ENCODE peak calls at places on chromosomes 16 and 17, in four cellular contexts. One of them, this sample, is unnamed.

GRCh38 chr17:71527311-71527710 is 593.5 kb upstream of the SOX9 start:
- DNase-seq in GM12891: no peak
- DNase-seq in suprapubic skin: no peak
- DNase-seq in HCT116: no peak
- DNase-seq in this sample: no peak

GRCh38 chr16:69762843-69763556 is 868 bp downstream of the WWP2 start:
- DNase-seq in GM12891: no peak
- DNase-seq in suprapubic skin: no peak
- DNase-seq in HCT116: no peak
- DNase-seq in this sample: no peak

GRCh38 chr17:1487939-1488825 is 4.3 kb downstream of the MYO1C start:
- DNase-seq in HCT116: no peak
- DNase-seq in suprapubic skin: peak
- DNase-seq in GM12891: peak
- DNase-seq in this sample: peak

GRCh38 chr17:28326114-28326513 is 7.1 kb downstream of the TMEM97 start:
- DNase-seq in suprapubic skin: no peak
- DNase-seq in HCT116: no peak
- DNase-seq in GM12891: no peak
- DNase-seq in this sample: no peak

GRCh38 chr17:44122825-44123355 is 551 bp downstream of the HDAC5 start:
- DNase-seq in suprapubic skin: no peak
- DNase-seq in GM12891: peak
- DNase-seq in HCT116: no peak
- DNase-seq in this sample: no peak

GRCh38 chr17:3030096-3030495 is 33.3 kb downstream of the OR1D5 start:
- DNase-seq in suprapubic skin: peak
- DNase-seq in HCT116: no peak
- DNase-seq in GM12891: no peak
- DNase-seq in this sample: peak

GRCh38 chr17:54270499-54270898 is 447.8 kb downstream of the KIF2B start:
- DNase-seq in GM12891: no peak
- DNase-seq in suprapubic skin: no peak
- DNase-seq in HCT116: no peak
- DNase-seq in this sample: no peak

GRCh38 chr17:9768381-9768934 is 22.9 kb downstream of the DHRS7C start:
- DNase-seq in HCT116: peak
- DNase-seq in GM12891: peak
- DNase-seq in suprapubic skin: peak
- DNase-seq in this sample: no peak

GRCh38 chr16:28538733-28539596 is at the start of gene NUPR1:
- DNase-seq in HCT116: no peak
- DNase-seq in GM12891: no peak
- DNase-seq in suprapubic skin: peak
- DNase-seq in this sample: no peak
- TF ChIP-seq POLR2A in HCT116: no peak
- TF ChIP-seq POLR2A in GM12891: no peak
- TF ChIP-seq POLR2A in suprapubic skin: peak
- TF ChIP-seq POLR2A in this sample: no peak

GRCh38 chr16:17312100-17312732 is 158.5 kb downstream of the XYLT1 start:
- DNase-seq in HCT116: peak
- DNase-seq in GM12891: no peak
- DNase-seq in suprapubic skin: no peak
- DNase-seq in this sample: no peak
- TF ChIP-seq POLR2AphosphoS5 in HCT116: peak
- TF ChIP-seq POLR2AphosphoS5 in GM12891: no peak
- TF ChIP-seq POLR2AphosphoS5 in suprapubic skin: no peak
- TF ChIP-seq POLR2AphosphoS5 in this sample: no peak

DNA sequence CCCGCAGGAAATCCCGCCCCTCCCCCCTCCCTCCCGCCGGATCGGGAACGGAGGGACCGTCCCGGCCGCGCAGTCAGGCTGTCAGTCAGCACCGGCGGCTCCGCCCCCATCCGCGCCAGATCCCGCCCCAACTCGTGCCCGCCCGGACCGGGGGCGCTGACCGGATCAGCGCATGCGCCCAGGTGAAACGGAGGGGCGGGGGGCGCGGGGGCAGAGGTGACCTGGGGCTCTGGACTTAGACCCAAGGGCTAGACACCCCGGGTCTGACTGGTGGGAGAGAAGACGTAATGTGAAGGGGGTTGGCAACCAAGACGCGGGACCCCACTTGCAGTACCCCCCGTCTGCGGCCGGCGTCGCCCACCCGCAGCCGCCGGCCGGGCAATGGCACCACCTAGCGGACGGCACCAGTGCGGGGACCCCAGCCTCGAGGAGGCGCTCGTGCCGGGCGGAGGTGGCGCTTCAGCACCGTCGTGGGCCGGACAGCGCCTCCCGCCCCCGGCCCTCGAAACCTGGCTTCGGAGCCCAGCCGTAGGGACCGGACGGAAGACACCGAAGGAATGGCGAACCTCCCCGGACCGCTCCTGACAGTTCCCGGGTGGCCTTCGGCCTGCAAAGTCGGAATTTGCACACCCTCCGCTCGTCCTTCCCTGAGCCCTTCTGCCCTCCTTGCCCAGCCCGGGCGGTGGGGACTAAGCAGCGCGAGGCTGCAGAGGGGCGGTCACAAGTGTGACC is at the start of gene CASKIN2:
- DNase-seq in suprapubic skin: peak
- DNase-seq in HCT116: peak
- DNase-seq in GM12891: peak
- DNase-seq in this sample: peak
- TF ChIP-seq POLR2A in suprapubic skin: no peak
- TF ChIP-seq POLR2A in HCT116: no peak
- TF ChIP-seq POLR2A in GM12891: no peak
- TF ChIP-seq POLR2A in this sample: no peak

DNA sequence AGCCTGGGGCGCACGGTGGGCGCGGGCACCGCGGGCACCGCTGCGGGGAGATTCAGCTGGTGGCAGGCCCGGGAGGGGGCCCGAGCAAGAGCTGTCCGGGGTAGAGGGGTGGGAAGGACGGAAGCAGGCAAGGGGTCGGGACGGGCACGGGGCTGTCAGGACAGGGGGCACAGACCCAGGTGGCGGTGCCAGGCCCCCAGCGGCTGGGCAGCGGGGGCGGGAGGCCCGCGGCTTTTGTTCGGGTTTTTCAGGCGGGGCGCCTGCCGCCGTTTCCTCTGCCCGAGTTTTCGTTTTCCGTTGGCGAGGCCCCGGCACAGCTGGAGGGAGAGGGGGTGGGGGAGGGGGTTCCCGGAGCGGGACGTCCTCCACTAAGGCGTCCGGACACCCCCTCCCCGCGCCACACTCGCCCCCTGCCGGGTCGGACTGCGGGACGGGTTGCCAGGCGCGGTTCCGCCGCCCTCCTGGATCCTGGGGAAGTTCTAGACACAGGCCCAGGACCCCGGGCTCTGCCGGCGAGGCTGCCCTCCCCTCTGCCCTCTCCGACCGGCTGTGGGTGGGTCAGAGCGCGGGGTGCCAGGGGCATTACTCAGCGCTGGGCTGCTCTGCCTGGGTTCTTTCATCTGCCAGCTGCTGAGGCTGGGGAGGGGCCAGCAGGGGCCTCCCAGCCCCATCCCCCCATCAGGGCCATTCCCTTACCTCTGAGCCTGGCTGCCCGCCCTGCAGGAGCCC is 543 bp downstream of the ARHGAP23 start:
- DNase-seq in suprapubic skin: no peak
- DNase-seq in GM12891: no peak
- DNase-seq in HCT116: no peak
- DNase-seq in this sample: peak
- TF ChIP-seq POLR2AphosphoS5 in suprapubic skin: no peak
- TF ChIP-seq POLR2AphosphoS5 in GM12891: no peak
- TF ChIP-seq POLR2AphosphoS5 in HCT116: no peak
- TF ChIP-seq POLR2AphosphoS5 in this sample: peak

DNA sequence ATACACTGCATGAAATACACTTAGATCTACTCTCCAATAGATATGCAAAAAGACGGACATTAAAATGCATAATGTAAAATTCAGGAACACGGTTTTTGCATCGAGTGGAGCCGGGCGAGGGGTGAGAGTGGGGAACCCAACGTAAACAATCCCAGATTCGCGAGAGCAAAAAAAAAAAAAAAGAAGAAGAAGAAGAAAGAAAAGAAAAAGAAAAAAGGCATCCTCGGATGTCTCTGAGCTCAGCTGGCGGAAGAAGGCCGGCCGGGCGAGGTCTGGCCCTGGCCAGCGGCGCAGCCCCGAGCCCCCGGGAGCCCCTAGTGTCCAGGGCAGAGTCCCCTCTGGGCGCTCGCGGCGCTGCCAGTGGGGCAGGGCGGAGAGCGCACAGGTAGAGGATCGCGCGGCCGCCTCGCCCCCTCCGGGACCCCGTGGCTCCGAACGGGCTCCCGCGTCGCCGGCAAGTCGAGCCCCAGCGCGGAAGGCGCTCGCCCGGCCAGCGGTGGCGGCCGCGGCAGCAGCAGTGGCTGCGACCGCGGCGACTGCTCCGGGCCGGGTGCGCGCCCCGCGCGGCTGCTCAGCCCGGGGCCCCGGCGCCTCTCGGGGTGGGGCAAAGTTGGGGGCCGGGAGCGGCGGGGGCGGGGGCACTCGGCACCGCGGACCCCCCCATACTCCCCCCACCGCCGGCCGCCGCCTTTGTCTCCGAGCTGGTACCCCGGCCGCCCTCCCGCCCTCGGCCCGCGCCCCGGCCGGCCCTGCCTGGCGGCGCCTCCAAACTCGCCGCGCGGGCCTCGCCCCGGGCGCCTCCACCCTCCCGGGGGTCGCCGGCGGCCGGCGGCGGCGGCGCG is 9.7 kb upstream of the ZFHX3 start:
- DNase-seq in HCT116: no peak
- DNase-seq in GM12891: no peak
- DNase-seq in suprapubic skin: no peak
- DNase-seq in this sample: peak
- TF ChIP-seq POLR2A in HCT116: no peak
- TF ChIP-seq POLR2A in GM12891: no peak
- TF ChIP-seq POLR2A in suprapubic skin: no peak
- TF ChIP-seq POLR2A in this sample: no peak